ENCODE peak calls at places on chromosomes 16 and 17, in ten cellular contexts. C, Y, M, P, B, A, L, G, D and X are unnamed samples.

GRCh38 chr16:27978876-27979275 is 84.6 kb downstream of the GSG1L start:
- DNase-seq in P (no peak), D (no peak), L (no peak), M (no peak), Y (no peak), G (no peak), C (no peak), A (no peak), B (no peak), X (no peak)

GRCh38 chr16:70653809-70654771 is 7.7 kb downstream of the IL34 start:
- DNase-seq in L (peak), C (peak), Y (peak), A (peak), D (peak), M (peak), P (peak), G (peak), B (peak), X (peak)

GRCh38 chr16:51133130-51133529 is 17.9 kb downstream of the SALL1 start:
- DNase-seq in P (no peak), A (no peak), G (peak), C (no peak), D (peak), M (no peak), Y (no peak), L (no peak), B (no peak), X (no peak)

GRCh38 chr17:4610162-4610561 is 25.8 kb downstream of the SMTNL2 start:
- DNase-seq in Y (no peak), B (no peak), C (no peak), P (no peak), L (no peak), M (no peak), G (no peak), A (no peak), D (no peak), X (no peak)

GRCh38 chr16:4226251-4227039 is 15.4 kb downstream of the SRL start:
- DNase-seq in L (no peak), C (no peak), A (no peak), P (no peak), Y (no peak), M (no peak), B (no peak), D (no peak), G (no peak), X (no peak)

GRCh38 chr17:35965272-35965671 is 16.0 kb downstream of the CCL16 start:
- DNase-seq in Y (no peak), B (no peak), M (no peak), C (no peak), D (no peak), P (no peak), G (no peak), A (no peak), L (no peak), X (no peak)

GRCh38 chr17:12403881-12404398 is 261.8 kb upstream of the MYOCD start:
- DNase-seq in L (no peak), Y (no peak), D (no peak), M (no peak), A (no peak), G (no peak), C (no peak), P (no peak), B (no peak), X (no peak)

GRCh38 chr17:66968916-66969315 is 4.4 kb downstream of the CACNG4 start:
- DNase-seq in A (no peak), L (no peak), B (no peak), Y (no peak), D (no peak), C (no peak), G (no peak), M (no peak), P (no peak), X (no peak)

GRCh38 chr17:36919407-36919968 is 17.8 kb upstream of the LHX1 start:
- DNase-seq in C (no peak), Y (no peak), B (no peak), P (no peak), L (no peak), D (no peak), M (no peak), A (no peak), G (no peak), X (no peak)